ENCODE peak calls at places on chromosomes 11 and 22, in ten cellular contexts. One of them, this sample, is unnamed.

GRCh38 chr11:2940930-2941821 is 12.0 kb upstream of the PHLDA2 start:
- DNase-seq in OCI-LY7: no peak
- DNase-seq in A549: no peak
- DNase-seq in brain microvascular endothelial cell: no peak
- DNase-seq in right lobe of liver: peak
- DNase-seq in HL-60: no peak
- DNase-seq in lower lobe of right lung: no peak
- DNase-seq in PC-3: peak
- DNase-seq in upper lobe of left lung: no peak
- DNase-seq in ovary: no peak
- DNase-seq in this sample: no peak

GRCh38 chr11:7571640-7572000 is 57.8 kb downstream of the PPFIBP2 start:
- DNase-seq in HL-60: peak
- DNase-seq in A549: peak
- DNase-seq in lower lobe of right lung: peak
- DNase-seq in brain microvascular endothelial cell: peak
- DNase-seq in upper lobe of left lung: peak
- DNase-seq in OCI-LY7: peak
- DNase-seq in right lobe of liver: peak
- DNase-seq in PC-3: peak
- DNase-seq in ovary: peak
- DNase-seq in this sample: no peak

GRCh38 chr11:75349540-75350116 is 1.8 kb downstream of the ARRB1 start:
- DNase-seq in upper lobe of left lung: peak
- DNase-seq in OCI-LY7: no peak
- DNase-seq in right lobe of liver: peak
- DNase-seq in lower lobe of right lung: peak
- DNase-seq in ovary: no peak
- DNase-seq in PC-3: no peak
- DNase-seq in A549: no peak
- DNase-seq in HL-60: peak
- DNase-seq in brain microvascular endothelial cell: no peak
- DNase-seq in this sample: peak

GRCh38 chr11:93524173-93524536 is 19.0 kb downstream of the SMCO4 start:
- DNase-seq in brain microvascular endothelial cell: no peak
- DNase-seq in lower lobe of right lung: no peak
- DNase-seq in upper lobe of left lung: no peak
- DNase-seq in right lobe of liver: no peak
- DNase-seq in ovary: no peak
- DNase-seq in PC-3: no peak
- DNase-seq in HL-60: no peak
- DNase-seq in A549: no peak
- DNase-seq in OCI-LY7: no peak
- DNase-seq in this sample: no peak

GRCh38 chr22:37063436-37064420 is 12.2 kb downstream of the KCTD17 start:
- DNase-seq in upper lobe of left lung: no peak
- DNase-seq in OCI-LY7: no peak
- DNase-seq in lower lobe of right lung: no peak
- DNase-seq in PC-3: peak
- DNase-seq in A549: no peak
- DNase-seq in brain microvascular endothelial cell: no peak
- DNase-seq in HL-60: no peak
- DNase-seq in ovary: no peak
- DNase-seq in right lobe of liver: peak
- DNase-seq in this sample: no peak

GRCh38 chr22:23815781-23816551 is 22.8 kb downstream of the DERL3 start:
- DNase-seq in brain microvascular endothelial cell: no peak
- DNase-seq in upper lobe of left lung: no peak
- DNase-seq in OCI-LY7: no peak
- DNase-seq in right lobe of liver: no peak
- DNase-seq in PC-3: no peak
- DNase-seq in HL-60: no peak
- DNase-seq in A549: no peak
- DNase-seq in lower lobe of right lung: peak
- DNase-seq in ovary: no peak
- DNase-seq in this sample: no peak

GRCh38 chr22:17811119-17811518 is 36.9 kb upstream of the BID start:
- DNase-seq in OCI-LY7: no peak
- DNase-seq in brain microvascular endothelial cell: no peak
- DNase-seq in ovary: no peak
- DNase-seq in upper lobe of left lung: no peak
- DNase-seq in right lobe of liver: no peak
- DNase-seq in lower lobe of right lung: no peak
- DNase-seq in A549: no peak
- DNase-seq in HL-60: no peak
- DNase-seq in PC-3: no peak
- DNase-seq in this sample: no peak

GRCh38 chr11:128621491-128622136 is 34.3 kb upstream of the ETS1 start:
- DNase-seq in brain microvascular endothelial cell: peak
- DNase-seq in A549: no peak
- DNase-seq in upper lobe of left lung: no peak
- DNase-seq in right lobe of liver: no peak
- DNase-seq in PC-3: peak
- DNase-seq in HL-60: no peak
- DNase-seq in ovary: no peak
- DNase-seq in OCI-LY7: no peak
- DNase-seq in lower lobe of right lung: no peak
- DNase-seq in this sample: no peak

GRCh38 chr11:76935030-76935429 is 74.3 kb downstream of the ACER3 start:
- DNase-seq in right lobe of liver: no peak
- DNase-seq in PC-3: no peak
- DNase-seq in ovary: no peak
- DNase-seq in upper lobe of left lung: no peak
- DNase-seq in OCI-LY7: peak
- DNase-seq in A549: no peak
- DNase-seq in HL-60: no peak
- DNase-seq in brain microvascular endothelial cell: no peak
- DNase-seq in lower lobe of right lung: no peak
- DNase-seq in this sample: no peak

GRCh38 chr11:61718046-61718531 is 34.3 kb upstream of the MYRF start:
- DNase-seq in right lobe of liver: no peak
- DNase-seq in OCI-LY7: no peak
- DNase-seq in ovary: no peak
- DNase-seq in A549: no peak
- DNase-seq in PC-3: no peak
- DNase-seq in HL-60: no peak
- DNase-seq in upper lobe of left lung: no peak
- DNase-seq in lower lobe of right lung: no peak
- DNase-seq in brain microvascular endothelial cell: no peak
- DNase-seq in this sample: no peak

GRCh38 chr11:19370100-19370861 is 129.5 kb upstream of the E2F8 start:
- DNase-seq in ovary: no peak
- DNase-seq in upper lobe of left lung: no peak
- DNase-seq in HL-60: no peak
- DNase-seq in brain microvascular endothelial cell: peak
- DNase-seq in lower lobe of right lung: no peak
- DNase-seq in OCI-LY7: no peak
- DNase-seq in right lobe of liver: no peak
- DNase-seq in PC-3: peak
- DNase-seq in A549: no peak
- DNase-seq in this sample: peak

GRCh38 chr11:78825531-78825930 is 250.9 kb upstream of the NARS2 start:
- DNase-seq in PC-3: no peak
- DNase-seq in upper lobe of left lung: no peak
- DNase-seq in HL-60: no peak
- DNase-seq in ovary: no peak
- DNase-seq in lower lobe of right lung: no peak
- DNase-seq in brain microvascular endothelial cell: no peak
- DNase-seq in right lobe of liver: no peak
- DNase-seq in A549: no peak
- DNase-seq in OCI-LY7: no peak
- DNase-seq in this sample: no peak

GRCh38 chr11:83035070-83035854 is 36.4 kb downstream of the RAB30 start:
- DNase-seq in upper lobe of left lung: no peak
- DNase-seq in HL-60: no peak
- DNase-seq in A549: no peak
- DNase-seq in right lobe of liver: no peak
- DNase-seq in brain microvascular endothelial cell: peak
- DNase-seq in PC-3: no peak
- DNase-seq in ovary: no peak
- DNase-seq in lower lobe of right lung: no peak
- DNase-seq in OCI-LY7: peak
- DNase-seq in this sample: no peak

GRCh38 chr11:34830648-34831047 is 85.5 kb downstream of the APIP start:
- DNase-seq in ovary: no peak
- DNase-seq in brain microvascular endothelial cell: no peak
- DNase-seq in PC-3: no peak
- DNase-seq in HL-60: no peak
- DNase-seq in A549: no peak
- DNase-seq in right lobe of liver: no peak
- DNase-seq in upper lobe of left lung: no peak
- DNase-seq in lower lobe of right lung: no peak
- DNase-seq in OCI-LY7: no peak
- DNase-seq in this sample: no peak

GRCh38 chr22:45007247-45007945 is 2.4 kb downstream of the PHF21B start:
- DNase-seq in upper lobe of left lung: no peak
- DNase-seq in right lobe of liver: no peak
- DNase-seq in PC-3: no peak
- DNase-seq in lower lobe of right lung: no peak
- DNase-seq in brain microvascular endothelial cell: peak
- DNase-seq in ovary: peak
- DNase-seq in HL-60: no peak
- DNase-seq in A549: peak
- DNase-seq in OCI-LY7: no peak
- DNase-seq in this sample: no peak

GRCh38 chr22:34111210-34111824 is 191.0 kb upstream of the LARGE1 start:
- DNase-seq in ovary: peak
- DNase-seq in A549: peak
- DNase-seq in upper lobe of left lung: no peak
- DNase-seq in right lobe of liver: peak
- DNase-seq in lower lobe of right lung: no peak
- DNase-seq in PC-3: peak
- DNase-seq in HL-60: no peak
- DNase-seq in OCI-LY7: peak
- DNase-seq in brain microvascular endothelial cell: no peak
- DNase-seq in this sample: no peak

GRCh38 chr11:103525069-103525468 is 415.8 kb downstream of the DYNC2H1 start:
- DNase-seq in ovary: no peak
- DNase-seq in HL-60: no peak
- DNase-seq in upper lobe of left lung: no peak
- DNase-seq in PC-3: peak
- DNase-seq in A549: no peak
- DNase-seq in right lobe of liver: no peak
- DNase-seq in OCI-LY7: no peak
- DNase-seq in brain microvascular endothelial cell: peak
- DNase-seq in lower lobe of right lung: no peak
- DNase-seq in this sample: no peak

GRCh38 chr11:69537126-69537525 is 55.7 kb downstream of the LINC01488 start:
- DNase-seq in PC-3: no peak
- DNase-seq in ovary: no peak
- DNase-seq in lower lobe of right lung: no peak
- DNase-seq in OCI-LY7: no peak
- DNase-seq in brain microvascular endothelial cell: no peak
- DNase-seq in upper lobe of left lung: peak
- DNase-seq in right lobe of liver: no peak
- DNase-seq in HL-60: no peak
- DNase-seq in A549: no peak
- DNase-seq in this sample: no peak

GRCh38 chr11:2869561-2870427 is 15.8 kb downstream of the CDKN1C start:
- DNase-seq in lower lobe of right lung: no peak
- DNase-seq in A549: no peak
- DNase-seq in PC-3: no peak
- DNase-seq in ovary: no peak
- DNase-seq in upper lobe of left lung: no peak
- DNase-seq in brain microvascular endothelial cell: no peak
- DNase-seq in HL-60: no peak
- DNase-seq in OCI-LY7: no peak
- DNase-seq in right lobe of liver: no peak
- DNase-seq in this sample: no peak

GRCh38 chr22:36986242-36986821 is 32.9 kb downstream of the TST start:
- DNase-seq in upper lobe of left lung: no peak
- DNase-seq in lower lobe of right lung: no peak
- DNase-seq in PC-3: peak
- DNase-seq in ovary: no peak
- DNase-seq in brain microvascular endothelial cell: no peak
- DNase-seq in OCI-LY7: peak
- DNase-seq in A549: no peak
- DNase-seq in right lobe of liver: no peak
- DNase-seq in HL-60: peak
- DNase-seq in this sample: no peak

GRCh38 chr11:112809429-112809828 is 151.8 kb upstream of the NCAM1 start:
- DNase-seq in OCI-LY7: no peak
- DNase-seq in PC-3: no peak
- DNase-seq in lower lobe of right lung: no peak
- DNase-seq in upper lobe of left lung: no peak
- DNase-seq in HL-60: no peak
- DNase-seq in ovary: no peak
- DNase-seq in A549: no peak
- DNase-seq in brain microvascular endothelial cell: no peak
- DNase-seq in right lobe of liver: no peak
- DNase-seq in this sample: no peak

GRCh38 chr11:44868455-44869421 is 81.9 kb downstream of the TP53I11 start:
- DNase-seq in lower lobe of right lung: no peak
- DNase-seq in right lobe of liver: no peak
- DNase-seq in PC-3: no peak
- DNase-seq in OCI-LY7: no peak
- DNase-seq in A549: no peak
- DNase-seq in upper lobe of left lung: no peak
- DNase-seq in HL-60: no peak
- DNase-seq in ovary: no peak
- DNase-seq in brain microvascular endothelial cell: no peak
- DNase-seq in this sample: no peak
- H3K27ac ChIP-seq in lower lobe of right lung: no peak
- H3K27ac ChIP-seq in right lobe of liver: no peak
- H3K27ac ChIP-seq in PC-3: no peak
- H3K27ac ChIP-seq in OCI-LY7: no peak
- H3K27ac ChIP-seq in A549: no peak
- H3K27ac ChIP-seq in upper lobe of left lung: no peak
- H3K27ac ChIP-seq in HL-60: no peak
- H3K27ac ChIP-seq in ovary: no peak
- H3K27ac ChIP-seq in brain microvascular endothelial cell: no peak
- H3K27ac ChIP-seq in this sample: no peak

GRCh38 chr11:1484716-1485503 is 1.7 kb downstream of the MOB2 start:
- DNase-seq in brain microvascular endothelial cell: no peak
- DNase-seq in right lobe of liver: peak
- DNase-seq in ovary: peak
- DNase-seq in HL-60: no peak
- DNase-seq in upper lobe of left lung: no peak
- DNase-seq in PC-3: no peak
- DNase-seq in lower lobe of right lung: peak
- DNase-seq in OCI-LY7: no peak
- DNase-seq in A549: no peak
- DNase-seq in this sample: no peak
- H3K4me3 ChIP-seq in brain microvascular endothelial cell: no peak
- H3K4me3 ChIP-seq in right lobe of liver: no peak
- H3K4me3 ChIP-seq in ovary: no peak
- H3K4me3 ChIP-seq in HL-60: no peak
- H3K4me3 ChIP-seq in upper lobe of left lung: no peak
- H3K4me3 ChIP-seq in PC-3: no peak
- H3K4me3 ChIP-seq in lower lobe of right lung: no peak
- H3K4me3 ChIP-seq in OCI-LY7: no peak
- H3K4me3 ChIP-seq in A549: no peak
- H3K4me3 ChIP-seq in this sample: peak

GRCh38 chr11:87143663-87144062 is 105.9 kb downstream of the TMEM135 start:
- DNase-seq in A549: no peak
- DNase-seq in PC-3: no peak
- DNase-seq in brain microvascular endothelial cell: no peak
- DNase-seq in lower lobe of right lung: no peak
- DNase-seq in ovary: no peak
- DNase-seq in upper lobe of left lung: no peak
- DNase-seq in right lobe of liver: no peak
- DNase-seq in OCI-LY7: no peak
- DNase-seq in HL-60: no peak
- DNase-seq in this sample: no peak
- TF ChIP-seq CTCF in A549: no peak
- TF ChIP-seq CTCF in PC-3: no peak
- TF ChIP-seq CTCF in brain microvascular endothelial cell: no peak
- TF ChIP-seq CTCF in lower lobe of right lung: no peak
- TF ChIP-seq CTCF in ovary: no peak
- TF ChIP-seq CTCF in upper lobe of left lung: no peak
- TF ChIP-seq CTCF in right lobe of liver: no peak
- TF ChIP-seq CTCF in OCI-LY7: no peak
- TF ChIP-seq CTCF in HL-60: no peak
- TF ChIP-seq CTCF in this sample: no peak

GRCh38 chr22:27706489-27706888 is 95.1 kb downstream of the MN1 start:
- DNase-seq in brain microvascular endothelial cell: no peak
- DNase-seq in upper lobe of left lung: no peak
- DNase-seq in ovary: no peak
- DNase-seq in PC-3: no peak
- DNase-seq in right lobe of liver: no peak
- DNase-seq in A549: no peak
- DNase-seq in OCI-LY7: no peak
- DNase-seq in HL-60: no peak
- DNase-seq in lower lobe of right lung: no peak
- DNase-seq in this sample: no peak
- H3K27ac ChIP-seq in brain microvascular endothelial cell: no peak
- H3K27ac ChIP-seq in upper lobe of left lung: no peak
- H3K27ac ChIP-seq in ovary: no peak
- H3K27ac ChIP-seq in PC-3: no peak
- H3K27ac ChIP-seq in right lobe of liver: no peak
- H3K27ac ChIP-seq in A549: no peak
- H3K27ac ChIP-seq in OCI-LY7: no peak
- H3K27ac ChIP-seq in HL-60: no peak
- H3K27ac ChIP-seq in lower lobe of right lung: no peak
- H3K27ac ChIP-seq in this sample: no peak

This sample was measured in coronary artery.